ENCODE peak calls at places on chromosomes 12 and 14, in six cellular contexts. Y, O, J, U, R and M are unnamed samples.
A peak's percentile ranks its signal among the peaks of the same experiment; 100 is the strongest.

GRCh38 chr12:80708535-80709328 is 1.3 kb downstream of the MYF6 start:
- DNase-seq in R (no peak), O (no peak), U (no peak), J (no peak), Y (no peak), M (no peak)

GRCh38 chr12:57631566-57632368 is 1.2 kb downstream of the B4GALNT1 start:
- DNase-seq in O (peak; percentile 77), U (peak; percentile 30), Y (no peak), J (peak; percentile 64), R (no peak), M (no peak)

GRCh38 chr12:27176765-27177164 is 67.3 kb upstream of the STK38L start:
- DNase-seq in Y (no peak), R (no peak), U (no peak), J (no peak), O (no peak), M (no peak)

GRCh38 chr12:113334786-113335539 is at the start of gene SLC8B1:
- DNase-seq in R (peak; percentile 96), O (peak; percentile 99), Y (peak; percentile 66), U (peak; percentile 93), J (peak; percentile 97), M (peak; percentile 93)

GRCh38 chr12:6437586-6437985 is 7.2 kb upstream of the CD27 start:
- DNase-seq in R (no peak), U (no peak), J (no peak), O (no peak), Y (no peak), M (no peak)

GRCh38 chr12:123267991-123268843 is 3.4 kb downstream of the CDK2AP1 start:
- DNase-seq in R (no peak), U (no peak), J (no peak), Y (peak; percentile 79), O (peak; percentile 85), M (peak; percentile 62)

GRCh38 chr14:96206461-96206860 is 1.8 kb downstream of the BDKRB2 start:
- DNase-seq in J (no peak), Y (no peak), O (no peak), U (no peak), R (peak; percentile 69), M (no peak)

GRCh38 chr12:124928095-124928911 is 13.9 kb upstream of the UBC start:
- DNase-seq in J (no peak), O (no peak), Y (no peak), U (no peak), R (peak; percentile 86), M (no peak)

GRCh38 chr14:90808759-90809529 is 7.3 kb downstream of the TTC7B start:
- DNase-seq in J (no peak), R (no peak), Y (no peak), U (no peak), O (no peak), M (no peak)

GRCh38 chr12:75658826-75659823 is 147.7 kb upstream of the KRR1 start:
- DNase-seq in O (no peak), Y (peak; percentile 38), U (no peak), R (no peak), J (no peak), M (no peak)

GRCh38 chr14:33588771-33589170 is 362.1 kb downstream of the EGLN3 start:
- DNase-seq in O (no peak), U (no peak), Y (no peak), J (no peak), R (no peak), M (no peak)